ENCODE peak calls at places on chromosomes 1 and 21, in five cellular contexts. T is IMR-90, O is gastrocnemius medialis, V is ovary, A is breast epithelium. U is an unnamed sample.
A peak's percentile ranks its signal among the peaks of the same experiment; 100 is the strongest.

GRCh38 chr1:225865514-225865913 is 16.7 kb downstream of the TMEM63A start:
- DNase-seq in A (no peak), V (no peak), T (no peak), O (no peak), U (no peak)

GRCh38 chr21:45750924-45751323 is 107.4 kb downstream of the PCBP3 start:
- DNase-seq in A (no peak), O (no peak), T (no peak), V (no peak), U (no peak)

GRCh38 chr1:19835573-19835972 is 20.5 kb upstream of the RNF186 start:
- DNase-seq in A (no peak), V (no peak), T (no peak), O (no peak), U (no peak)

GRCh38 chr1:43447891-43448708 is 5.6 kb downstream of the HYI start:
- DNase-seq in T (no peak), V (no peak), A (no peak), O (no peak), U (peak; percentile 14)

GRCh38 chr21:44006017-44006624 is 6.0 kb upstream of the TRAPPC10 start:
- DNase-seq in A (no peak), T (peak; percentile 90), V (no peak), O (no peak), U (no peak)

GRCh38 chr1:151458936-151459330 is 361 bp downstream of the POGZ start:
- DNase-seq in O (peak; percentile 28), V (peak; percentile 78), A (peak; percentile 56), T (peak; percentile 63), U (peak; percentile 87)

GRCh38 chr1:54803761-54804470 is 2.8 kb upstream of the TTC22 start:
- DNase-seq in T (peak; percentile 26), V (no peak), O (no peak), A (no peak), U (no peak)

GRCh38 chr1:15963363-15963967 is 12.4 kb downstream of the ZBTB17 start:
- DNase-seq in A (no peak), V (no peak), O (no peak), T (no peak), U (no peak)

GRCh38 chr1:152356736-152357135 is 3.1 kb downstream of the FLG2 start:
- DNase-seq in T (no peak), O (no peak), A (no peak), V (no peak), U (no peak)

GRCh38 chr1:183477986-183478781 is 5.9 kb downstream of the SMG7 start:
- DNase-seq in O (no peak), T (no peak), V (no peak), A (no peak), U (no peak)

GRCh38 chr1:110316735-110317134 is 22.4 kb upstream of the RBM15 start:
- DNase-seq in V (no peak), O (no peak), A (no peak), T (no peak), U (no peak)

DNA sequence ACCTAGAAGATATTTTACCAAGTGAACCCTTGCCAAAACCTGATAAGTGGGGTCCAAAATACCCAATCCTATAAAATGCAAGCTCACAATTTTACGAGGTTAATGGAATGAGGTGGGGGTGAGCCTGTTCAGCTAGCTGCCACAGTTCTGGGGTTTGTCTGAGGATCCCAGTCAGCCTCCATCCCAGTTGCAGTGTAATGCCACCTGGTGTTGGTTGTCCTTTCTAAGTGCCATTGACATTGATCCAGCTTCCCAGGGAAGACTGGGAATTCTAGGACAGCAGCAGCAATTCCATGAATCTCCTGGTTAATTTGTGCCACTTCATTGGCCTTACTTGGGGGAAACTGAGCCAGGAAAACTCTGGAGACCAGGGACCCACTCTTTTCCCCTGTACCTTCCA is 298.3 kb downstream of the RWDD3 start:
- DNase-seq in O (no peak), T (no peak), A (no peak), V (no peak), U (no peak)
- TF ChIP-seq CTCF in O (no peak), T (no peak), A (no peak), V (no peak), U (no peak)

GRCh38 chr1:116389705-116390104 is 16.7 kb downstream of the ATP1A1 start:
- DNase-seq in O (no peak), V (no peak), T (no peak), A (no peak), U (no peak)
- H3K36me3 ChIP-seq in O (peaks cover 3% of the 10 kb centered on the region), V (no peaks in the 10 kb centered on the region), T (peaks cover 51% of the 10 kb centered on the region), A (peaks cover 44% of the 10 kb centered on the region), U (peaks cover 50% of the 10 kb centered on the region)

GRCh38 chr1:224356685-224357625 is at the start of gene CNIH4:
- DNase-seq in A (peak; percentile 82), T (peak; percentile 96), O (peak; percentile 93), V (peak; percentile 88), U (peak; percentile 93)
- TF ChIP-seq POLR2A in A (peak; percentile 74), T (peak; percentile 70), O (peak; percentile 93), V (peak; percentile 80), U (peak; percentile 94)

DNA sequence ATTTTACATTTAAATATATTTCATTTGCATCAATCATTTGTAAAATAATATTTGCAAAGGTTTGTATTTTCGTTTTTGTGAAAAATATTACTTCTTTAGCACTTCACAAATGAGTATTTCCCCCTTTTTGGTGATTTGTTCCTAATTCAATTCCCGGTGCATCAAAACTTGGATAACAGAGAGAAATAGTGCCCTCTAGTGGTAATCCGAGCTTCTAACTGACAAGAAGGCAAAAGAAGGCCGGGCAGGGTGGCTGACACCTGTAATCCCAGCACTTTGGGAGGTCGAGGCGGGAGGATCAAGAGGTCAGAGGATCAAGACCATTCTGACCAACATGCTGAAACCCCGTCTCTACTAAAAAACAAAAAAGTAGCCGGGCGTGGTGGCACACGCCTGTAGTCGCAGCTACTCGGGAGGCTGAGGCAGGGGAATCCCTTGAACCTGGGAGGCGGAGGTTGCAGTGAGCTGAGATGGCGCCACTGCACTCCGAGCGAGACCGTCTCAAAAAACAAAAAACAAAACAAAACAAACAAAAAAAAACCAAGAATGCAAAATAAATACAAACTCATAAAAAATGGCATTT is 137.7 kb downstream of the COL11A1 start:
- DNase-seq in V (no peak), O (no peak), A (no peak), T (peak; percentile 75), U (no peak)
- TF ChIP-seq CTCF in V (no peak), O (no peak), A (peak; percentile 26), T (peak; percentile 69), U (peak; percentile 40)

DNA sequence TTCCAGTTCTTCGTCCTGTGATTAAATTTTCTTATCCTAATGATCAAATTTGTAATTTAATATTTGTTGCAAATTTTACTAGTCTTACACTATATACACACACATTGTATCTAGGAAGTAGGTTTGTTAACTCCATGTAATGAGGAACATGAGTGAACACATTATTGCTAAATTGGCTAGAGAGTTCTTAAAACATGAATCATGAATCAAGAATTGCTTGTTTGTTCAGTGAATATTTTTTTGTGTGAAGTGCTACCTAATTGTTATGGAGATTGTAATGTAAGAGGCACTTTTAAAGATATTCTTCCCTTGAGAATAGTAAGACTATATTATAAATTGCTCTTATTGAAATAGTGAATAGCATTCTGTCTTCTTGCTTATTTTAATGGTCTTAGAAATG is 4.6 kb downstream of the GPSM2 start:
- DNase-seq in V (no peak), A (no peak), T (peak; percentile 36), O (no peak), U (no peak)
- H3K36me3 ChIP-seq in V (no peaks in the 10 kb centered on the region), A (no peaks in the 10 kb centered on the region), T (no peaks in the 10 kb centered on the region), O (no peaks in the 10 kb centered on the region), U (no peaks in the 10 kb centered on the region)

U was measured in upper lobe of left lung.